ENCODE peak calls at places on chromosomes 7 and 10, in eight cellular contexts. Z is cardiac fibroblast, G is GM12878, B is heart right ventricle, Y is upper lobe of right lung, H is AG04450, J is GM23338, F is K562. W is an unnamed sample.

GRCh38 chr10:8416192-8416701 is 361.8 kb downstream of the GATA3 start:
- DNase-seq in G (no peak), H (no peak), F (no peak), B (no peak), Y (no peak), Z (no peak), J (no peak), W (no peak)

GRCh38 chr7:63092951-63093350 is 905.7 kb upstream of the ZNF722 start:
- DNase-seq in B (no peak), Y (no peak), G (no peak), Z (no peak), F (no peak), H (no peak), J (no peak), W (no peak)

GRCh38 chr7:47254081-47255006 is 327.6 kb downstream of the TNS3 start:
- DNase-seq in J (peak; percentile 90), Z (peak; percentile 71), H (no peak), G (no peak), F (peak; percentile 69), Y (peak; percentile 92), B (peak; percentile 88), W (peak; percentile 38)

GRCh38 chr7:27180431-27181175 is 4.4 kb downstream of the HOXA11 start:
- DNase-seq in J (no peak), Y (peak; percentile 38), F (no peak), B (no peak), Z (no peak), H (no peak), G (no peak), W (no peak)

GRCh38 chr7:573496-574295 is 54.0 kb upstream of the PDGFA start:
- DNase-seq in F (no peak), H (no peak), Y (no peak), Z (no peak), B (no peak), G (no peak), J (no peak), W (no peak)

GRCh38 chr10:118340486-118340885 is 1.6 kb downstream of the FAM204A start:
- DNase-seq in H (no peak), Y (no peak), Z (no peak), J (no peak), G (no peak), B (no peak), F (peak; percentile 12), W (no peak)

GRCh38 chr7:93298206-93298605 is 66.0 kb downstream of the VPS50 start:
- DNase-seq in H (no peak), J (peak; percentile 69), Y (no peak), B (no peak), Z (no peak), F (no peak), G (no peak), W (no peak)

GRCh38 chr7:43625453-43625852 is 42.5 kb downstream of the STK17A start:
- DNase-seq in H (no peak), G (no peak), Y (no peak), Z (no peak), J (no peak), F (no peak), B (no peak), W (no peak)

GRCh38 chr10:74675527-74675926 is 150.9 kb upstream of the KAT6B start:
- DNase-seq in Y (no peak), H (no peak), J (no peak), G (no peak), F (no peak), B (no peak), Z (no peak), W (no peak)

GRCh38 chr7:86643478-86644281 is at the start of gene GRM3:
- DNase-seq in G (no peak), Y (no peak), Z (peak; percentile 6), F (peak; percentile 2), H (no peak), J (peak; percentile 91), B (peak; percentile 18), W (no peak)

GRCh38 chr10:131681122-131681521 is 219.7 kb upstream of the PPP2R2D start:
- DNase-seq in H (no peak), J (no peak), B (no peak), G (no peak), Y (peak; percentile 41), F (no peak), Z (no peak), W (no peak)

GRCh38 chr7:127760436-127761031 is 108.5 kb downstream of the SND1 start:
- DNase-seq in G (no peak), F (no peak), Z (no peak), B (no peak), Y (no peak), H (no peak), J (no peak), W (no peak)

GRCh38 chr7:121101621-121102020 is 113.1 kb downstream of the CPED1 start:
- DNase-seq in J (peak; percentile 53), Z (no peak), G (no peak), Y (no peak), H (no peak), F (no peak), B (no peak), W (no peak)

GRCh38 chr7:73606801-73607691 is 17.3 kb downstream of the MLXIPL start:
- DNase-seq in Z (peak; percentile 44), F (peak; percentile 78), G (no peak), B (peak; percentile 65), Y (peak; percentile 78), H (no peak), J (peak; percentile 96), W (peak; percentile 42)

GRCh38 chr7:153004341-153004740 is 244.8 kb downstream of the ACTR3B start:
- DNase-seq in Y (no peak), H (no peak), B (no peak), Z (no peak), F (no peak), G (no peak), J (no peak), W (no peak)

GRCh38 chr10:1573334-1573969 is 163.9 kb downstream of the ADARB2 start:
- DNase-seq in Y (peak; percentile 45), H (no peak), B (no peak), J (no peak), G (no peak), F (no peak), Z (no peak), W (no peak)

GRCh38 chr7:38506756-38507155 is 124.4 kb downstream of the AMPH start:
- DNase-seq in H (no peak), Y (no peak), J (no peak), G (no peak), Z (peak; percentile 39), F (no peak), B (no peak), W (peak; percentile 31)

GRCh38 chr7:47952224-47952623 is 4.0 kb upstream of the PKD1L1 start:
- DNase-seq in G (no peak), Y (no peak), B (no peak), F (no peak), J (peak; percentile 32), Z (no peak), H (no peak), W (no peak)

GRCh38 chr10:112811741-112812551 is 138.1 kb upstream of the TCF7L2 start:
- DNase-seq in H (peak; percentile 80), Y (peak; percentile 81), F (no peak), G (no peak), Z (peak; percentile 89), B (no peak), J (peak; percentile 91), W (peak; percentile 95)

GRCh38 chr10:24873281-24873683 is 79.1 kb downstream of the PRTFDC1 start:
- DNase-seq in J (no peak), G (no peak), Y (no peak), B (no peak), Z (peak; percentile 97), H (peak; percentile 88), F (peak; percentile 51), W (peak; percentile 94)

GRCh38 chr7:64874562-64875250 is 28.4 kb upstream of the ZNF273 start:
- DNase-seq in Y (no peak), B (no peak), G (no peak), H (no peak), J (no peak), F (no peak), Z (no peak), W (no peak)

GRCh38 chr7:74033372-74034311 is 5.7 kb downstream of the ELN start:
- DNase-seq in G (no peak), B (peak; percentile 86), Y (peak; percentile 78), Z (peak; percentile 90), H (no peak), J (no peak), F (peak; percentile 45), W (peak; percentile 94)

GRCh38 chr7:72037494-72037893 is 374.6 kb downstream of the CALN1 start:
- DNase-seq in B (no peak), Z (no peak), Y (no peak), G (no peak), F (peak; percentile 8), H (no peak), J (no peak), W (no peak)

GRCh38 chr7:141071260-141071854 is 2.5 kb upstream of the TMEM178B start:
- DNase-seq in J (peak; percentile 94), H (no peak), Z (no peak), Y (no peak), G (no peak), F (peak; percentile 68), B (peak; percentile 40), W (peak; percentile 22)
- H3K4me3 ChIP-seq in J (peak overlapping the region; percentile 90), H (no peak overlapping the region), Z (peak overlapping the region; percentile 8), Y (peak overlapping the region; percentile 52), G (no peak overlapping the region), F (no peak overlapping the region), B (peak overlapping the region; percentile 51), W (peak overlapping the region; percentile 55)

GRCh38 chr7:148142660-148143248 is 447.8 kb upstream of the C7orf33 start:
- DNase-seq in J (peak; percentile 73), G (no peak), Y (no peak), B (no peak), F (peak; percentile 59), H (no peak), Z (peak; percentile 64), W (peak; percentile 19)
- TF ChIP-seq CTCF in J (peak; percentile 71), G (peak; percentile 58), Y (peak; percentile 61), B (peak; percentile 43), F (peak; percentile 33), H (no peak), Z (peak; percentile 44), W (peak; percentile 12)

DNA sequence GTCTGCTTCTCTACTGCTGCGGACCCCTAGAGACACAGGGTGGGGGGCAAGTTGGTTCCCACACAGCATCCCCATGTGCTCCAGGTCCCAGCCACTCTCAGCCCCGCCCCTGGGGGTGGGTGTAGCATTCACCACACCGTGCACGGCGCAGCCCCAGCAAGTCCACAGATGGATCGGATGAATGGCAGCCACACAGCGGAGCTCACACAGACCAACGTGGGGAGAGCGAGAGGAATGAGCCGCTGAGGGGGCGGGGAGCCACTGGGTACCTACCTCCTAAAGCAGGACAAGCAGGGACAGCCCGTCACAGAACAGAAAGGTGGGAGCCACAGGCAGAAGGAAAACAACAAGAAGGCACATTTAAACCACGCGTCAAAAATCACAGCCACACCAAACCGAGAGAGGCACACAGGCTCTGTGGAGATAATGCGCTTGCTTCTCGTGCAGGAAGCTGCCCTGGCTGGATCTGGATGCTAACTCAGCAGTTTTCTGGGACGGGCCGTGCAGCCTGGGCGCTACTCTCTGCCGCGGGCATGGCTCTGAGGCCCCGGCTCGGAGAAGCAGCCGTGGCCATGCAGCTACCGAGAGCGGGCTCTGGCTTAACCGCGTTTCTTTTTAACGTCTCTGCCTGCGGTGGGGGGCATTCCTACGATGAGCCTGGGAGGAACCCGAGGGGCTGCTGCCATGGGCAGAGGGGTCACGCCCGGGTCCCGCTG is 102.5 kb downstream of the CYTH3 start:
- DNase-seq in J (no peak), Y (no peak), F (no peak), B (no peak), H (no peak), G (no peak), Z (no peak), W (no peak)
- H3K4me3 ChIP-seq in J (no peak overlapping the region), Y (no peak overlapping the region), F (no peak overlapping the region), B (no peak overlapping the region), H (no peak overlapping the region), G (no peak overlapping the region), Z (no peak overlapping the region), W (no peak overlapping the region)

GRCh38 chr7:99525713-99526440 is 21.4 kb downstream of the ZKSCAN5 start:
- DNase-seq in J (peak; percentile 54), F (peak; percentile 45), Z (peak; percentile 12), B (no peak), H (no peak), Y (no peak), G (no peak), W (no peak)
- TF ChIP-seq CTCF in J (peak; percentile 63), F (peak; percentile 48), Z (no peak), B (no peak), H (peak; percentile 23), Y (peak; percentile 17), G (peak; percentile 36), W (no peak)